ENCODE peak calls at places on chromosomes 7 and 10, in seven cellular contexts. W, V, T, L, J, X and K are unnamed samples.

GRCh38 chr10:70672165-70672992 is at the start of gene ADAMTS14:
- DNase-seq in W (peak), V (no peak), T (no peak), L (peak), J (no peak), X (peak), K (no peak)

GRCh38 chr10:77784856-77785255 is 141.7 kb downstream of the DLG5 start:
- DNase-seq in W (no peak), V (no peak), T (no peak), L (no peak), J (no peak), X (no peak), K (no peak)

GRCh38 chr7:7181519-7182155 is 707 bp upstream of the C1GALT1 start:
- DNase-seq in W (peak), V (peak), T (peak), L (peak), J (peak), X (peak), K (no peak)

GRCh38 chr10:128046934-128047251 is 79.3 kb downstream of the MKI67 start:
- DNase-seq in W (no peak), V (no peak), T (no peak), L (no peak), J (no peak), X (no peak), K (no peak)

GRCh38 chr7:101106387-101106786 is 20.5 kb upstream of the SERPINE1 start:
- DNase-seq in W (no peak), V (no peak), T (no peak), L (no peak), J (no peak), X (no peak), K (no peak)

GRCh38 chr7:107035446-107035845 is 9.1 kb upstream of the PRKAR2B start:
- DNase-seq in W (no peak), V (no peak), T (no peak), L (no peak), J (no peak), X (no peak), K (no peak)

GRCh38 chr10:79488303-79488702 is 24.0 kb upstream of the EIF5AL1 start:
- DNase-seq in W (no peak), V (no peak), T (no peak), L (no peak), J (no peak), X (no peak), K (no peak)

GRCh38 chr7:100567751-100568175 is 5.9 kb downstream of the SAP25 start:
- DNase-seq in W (no peak), V (no peak), T (no peak), L (no peak), J (no peak), X (no peak), K (no peak)

GRCh38 chr7:136303162-136303561 is 326.0 kb upstream of the MTPN start:
- DNase-seq in W (no peak), V (no peak), T (no peak), L (no peak), J (no peak), X (no peak), K (no peak)

GRCh38 chr7:151125835-151126481 is 39.7 kb downstream of the AGAP3 start:
- DNase-seq in W (peak), V (no peak), T (no peak), L (no peak), J (no peak), X (no peak), K (no peak)

GRCh38 chr10:119418401-119418800 is 124.1 kb downstream of the RGS10 start:
- DNase-seq in W (no peak), V (no peak), T (no peak), L (no peak), J (no peak), X (no peak), K (no peak)

GRCh38 chr10:52895066-52895465 is 122.5 kb upstream of the MBL2 start:
- DNase-seq in W (no peak), V (no peak), T (no peak), L (no peak), J (no peak), X (no peak), K (no peak)

GRCh38 chr7:55055479-55055878 is 36.7 kb downstream of the EGFR start:
- DNase-seq in W (no peak), V (no peak), T (no peak), L (no peak), J (no peak), X (no peak), K (no peak)

GRCh38 chr10:6598679-6599078 is 18.6 kb upstream of the PRKCQ start:
- DNase-seq in W (no peak), V (no peak), T (no peak), L (no peak), J (no peak), X (no peak), K (no peak)

GRCh38 chr10:86263209-86263608 is 103.4 kb downstream of the GRID1 start:
- DNase-seq in W (no peak), V (no peak), T (no peak), L (no peak), J (no peak), X (no peak), K (no peak)

GRCh38 chr7:158382363-158382988 is 205.1 kb downstream of the PTPRN2 start:
- DNase-seq in W (no peak), V (no peak), T (no peak), L (no peak), J (no peak), X (no peak), K (no peak)

GRCh38 chr7:114082934-114083647 is 164.3 kb upstream of the PPP1R3A start:
- DNase-seq in W (peak), V (no peak), T (peak), L (no peak), J (no peak), X (no peak), K (no peak)

GRCh38 chr10:11865561-11865960 is 42.4 kb downstream of the PROSER2 start:
- DNase-seq in W (no peak), V (no peak), T (no peak), L (no peak), J (no peak), X (no peak), K (no peak)

GRCh38 chr7:29255199-29255838 is 60.7 kb downstream of the CHN2 start:
- DNase-seq in W (no peak), V (no peak), T (no peak), L (no peak), J (no peak), X (no peak), K (no peak)

GRCh38 chr7:50962962-50963374 is 180.3 kb upstream of the GRB10 start:
- DNase-seq in W (no peak), V (no peak), T (no peak), L (no peak), J (no peak), X (no peak), K (no peak)

GRCh38 chr7:70660819-70661191 is 471.1 kb upstream of the GALNT17 start:
- DNase-seq in W (no peak), V (no peak), T (no peak), L (no peak), J (no peak), X (no peak), K (no peak)

GRCh38 chr7:149883452-149883861 is 9.7 kb downstream of the ATP6V0E2 start:
- DNase-seq in W (peak), V (no peak), T (no peak), L (peak), J (no peak), X (peak), K (no peak)

GRCh38 chr10:102151774-102152544 is at the start of gene NOLC1:
- DNase-seq in W (peak), V (peak), T (peak), L (peak), J (peak), X (peak), K (peak)

GRCh38 chr10:28305551-28305950 is 2.7 kb upstream of the MPP7 start:
- DNase-seq in W (no peak), V (no peak), T (no peak), L (no peak), J (no peak), X (no peak), K (no peak)

GRCh38 chr10:119680668-119681070 is 29.5 kb downstream of the BAG3 start:
- DNase-seq in W (no peak), V (no peak), T (no peak), L (no peak), J (no peak), X (no peak), K (no peak)

GRCh38 chr10:11149499-11149898 is 131.8 kb downstream of the CELF2 start:
- DNase-seq in W (no peak), V (peak), T (no peak), L (peak), J (no peak), X (no peak), K (no peak)

GRCh38 chr7:133053321-133053891 is 28.5 kb downstream of the CHCHD3 start:
- DNase-seq in W (no peak), V (no peak), T (no peak), L (no peak), J (no peak), X (no peak), K (no peak)

GRCh38 chr7:128084896-128085608 is 53.8 kb upstream of the LRRC4 start:
- DNase-seq in W (no peak), V (no peak), T (no peak), L (no peak), J (no peak), X (no peak), K (no peak)

GRCh38 chr7:100022621-100023020 is 7.2 kb downstream of the ZKSCAN1 start:
- DNase-seq in W (no peak), V (no peak), T (no peak), L (no peak), J (no peak), X (no peak), K (no peak)

GRCh38 chr7:105713488-105714465 is 132.5 kb upstream of the EFCAB10 start:
- DNase-seq in W (no peak), V (no peak), T (no peak), L (no peak), J (no peak), X (no peak), K (no peak)

GRCh38 chr10:1293636-1294440 is 237.7 kb downstream of the WDR37 start:
- DNase-seq in W (no peak), V (no peak), T (no peak), L (no peak), J (no peak), X (no peak), K (no peak)

GRCh38 chr10:61181832-61182231 is 237.8 kb upstream of the RHOBTB1 start:
- DNase-seq in W (no peak), V (no peak), T (no peak), L (no peak), J (no peak), X (no peak), K (no peak)

GRCh38 chr7:65832281-65832680 is 40.6 kb upstream of the VKORC1L1 start:
- DNase-seq in W (peak), V (no peak), T (no peak), L (peak), J (no peak), X (no peak), K (no peak)

GRCh38 chr7:142376356-142376997 is 118.6 kb upstream of the PRSS58 start:
- DNase-seq in W (peak), V (no peak), T (no peak), L (no peak), J (no peak), X (no peak), K (no peak)

GRCh38 chr7:106419455-106420182 is 134.8 kb upstream of the NAMPT start:
- DNase-seq in W (no peak), V (no peak), T (no peak), L (peak), J (no peak), X (no peak), K (no peak)

GRCh38 chr10:51321300-51321699 is 247.0 kb downstream of the PRKG1 start:
- DNase-seq in W (no peak), V (no peak), T (no peak), L (no peak), J (no peak), X (no peak), K (no peak)

GRCh38 chr10:43771675-43772074 is 123.0 kb upstream of the ZNF32 start:
- DNase-seq in W (no peak), V (no peak), T (no peak), L (no peak), J (no peak), X (no peak), K (no peak)

GRCh38 chr7:55423891-55424290 is 58.8 kb downstream of the LANCL2 start:
- DNase-seq in W (no peak), V (no peak), T (no peak), L (no peak), J (no peak), X (no peak), K (no peak)

GRCh38 chr10:58081353-58081752 is 186.3 kb downstream of the IPMK start:
- DNase-seq in W (no peak), V (no peak), T (no peak), L (no peak), J (no peak), X (no peak), K (no peak)